ENCODE peak calls at places on chromosomes 3 and 15, in ten cellular contexts. W is A549; I is frontal cortex; A is lower leg skin; K is HAP-1; R is G401; G is stimulated activated CD8-positive, alpha-beta memory T cell treated with anti-CD3 and anti-CD28 coated beads, Interleukin-2, amount 100 ng/mL, for 1 hour; M is NCI-H1105 treated with DMSO at 0.1 percent for 48 hours; C is activated T-helper 1 cell treated with anti-CD3 and anti-CD28 coated beads, Interleukin-2, amount 50 U/mL, for 16 hours; U is Panc1. T is an unnamed sample.
A peak's percentile ranks its signal among the peaks of the same experiment; 100 is the strongest.

GRCh38 chr15:78895411-78895810 is 22.7 kb downstream of the MORF4L1 start:
- DNase-seq in W (no peak), I (no peak), A (no peak), K (no peak), R (no peak), G (no peak), M (no peak), C (no peak), U (no peak), T (no peak)

GRCh38 chr15:32743411-32744145 is 25.8 kb downstream of the GREM1 start:
- DNase-seq in W (no peak), I (no peak), A (no peak), K (no peak), R (no peak), G (no peak), M (no peak), C (no peak), U (no peak), T (no peak)

GRCh38 chr3:196135693-196136639 is 54.1 kb upstream of the TFRC start:
- DNase-seq in W (no peak), I (no peak), A (peak; percentile 38), K (no peak), R (no peak), G (no peak), M (peak; percentile 10), C (no peak), U (no peak), T (no peak)

GRCh38 chr15:66663664-66664063 is 38.4 kb upstream of the SMAD6 start:
- DNase-seq in W (no peak), I (no peak), A (no peak), K (no peak), R (no peak), G (no peak), M (no peak), C (no peak), U (no peak), T (no peak)

GRCh38 chr3:12969487-12969886 is 103.7 kb downstream of the IQSEC1 start:
- DNase-seq in W (no peak), I (no peak), A (no peak), K (no peak), R (no peak), G (no peak), M (no peak), C (no peak), U (no peak), T (no peak)

GRCh38 chr3:71258116-71258515 is 325.4 kb downstream of the FOXP1 start:
- DNase-seq in W (peak; percentile 89), I (no peak), A (no peak), K (peak; percentile 97), R (no peak), G (no peak), M (no peak), C (no peak), U (no peak), T (no peak)

GRCh38 chr3:115943579-115943978 is 320.3 kb downstream of the GAP43 start:
- DNase-seq in W (no peak), I (no peak), A (no peak), K (no peak), R (no peak), G (no peak), M (no peak), C (no peak), U (no peak), T (no peak)

GRCh38 chr3:186088335-186088734 is 20.6 kb downstream of the ETV5 start:
- DNase-seq in W (no peak), I (no peak), A (no peak), K (no peak), R (no peak), G (no peak), M (no peak), C (no peak), U (no peak), T (no peak)

GRCh38 chr15:59420108-59420507 is 17.9 kb upstream of the FAM81A start:
- DNase-seq in W (no peak), I (no peak), A (no peak), K (no peak), R (no peak), G (no peak), M (no peak), C (no peak), U (no peak), T (no peak)

GRCh38 chr3:129359102-129359461 is 69.4 kb downstream of the EFCAB12 start:
- DNase-seq in W (no peak), I (no peak), A (no peak), K (no peak), R (no peak), G (no peak), M (no peak), C (no peak), U (no peak), T (no peak)

GRCh38 chr3:123285479-123285878 is 83.7 kb downstream of the SEC22A start:
- DNase-seq in W (no peak), I (no peak), A (no peak), K (no peak), R (no peak), G (no peak), M (no peak), C (no peak), U (no peak), T (no peak)

GRCh38 chr15:101723161-101723873 is 956 bp downstream of the TARS3 start:
- DNase-seq in W (no peak), I (no peak), A (no peak), K (peak; percentile 20), R (peak; percentile 10), G (no peak), M (peak; percentile 58), C (no peak), U (no peak), T (no peak)

GRCh38 chr15:78880242-78880533 is 7.5 kb downstream of the MORF4L1 start:
- DNase-seq in W (no peak), I (no peak), A (no peak), K (no peak), R (no peak), G (no peak), M (no peak), C (no peak), U (no peak), T (no peak)

GRCh38 chr15:29208352-29208751 is 61.3 kb downstream of the NSMCE3 start:
- DNase-seq in W (peak; percentile 21), I (no peak), A (no peak), K (no peak), R (no peak), G (no peak), M (peak; percentile 37), C (no peak), U (no peak), T (no peak)

GRCh38 chr3:158540066-158540465 is 30.9 kb upstream of the MLF1 start:
- DNase-seq in W (no peak), I (no peak), A (no peak), K (no peak), R (no peak), G (no peak), M (no peak), C (no peak), U (no peak), T (no peak)

GRCh38 chr3:123818324-123818920 is 65.7 kb downstream of the MYLK start:
- DNase-seq in W (no peak), I (no peak), A (no peak), K (no peak), R (no peak), G (no peak), M (no peak), C (no peak), U (no peak), T (no peak)

GRCh38 chr3:160885791-160886286 is 129.8 kb downstream of the PPM1L start:
- DNase-seq in W (no peak), I (no peak), A (peak; percentile 28), K (peak; percentile 17), R (no peak), G (no peak), M (no peak), C (no peak), U (no peak), T (peak; percentile 1)

GRCh38 chr3:53166781-53167291 is 5.8 kb downstream of the PRKCD start:
- DNase-seq in W (no peak), I (peak; percentile 54), A (peak; percentile 53), K (no peak), R (peak; percentile 47), G (no peak), M (no peak), C (no peak), U (no peak), T (no peak)

GRCh38 chr3:105791134-105791533 is 77.7 kb downstream of the CBLB start:
- DNase-seq in W (no peak), I (no peak), A (no peak), K (no peak), R (no peak), G (no peak), M (no peak), C (no peak), U (no peak), T (no peak)

GRCh38 chr15:22974745-22975144 is 5.4 kb downstream of the CYFIP1 start:
- DNase-seq in W (no peak), I (no peak), A (no peak), K (no peak), R (no peak), G (no peak), M (no peak), C (no peak), U (no peak), T (no peak)

GRCh38 chr3:38524141-38524739 is 28.1 kb downstream of the EXOG start:
- DNase-seq in W (no peak), I (no peak), A (no peak), K (no peak), R (no peak), G (no peak), M (no peak), C (no peak), U (no peak), T (no peak)

GRCh38 chr15:90851114-90851513 is 17.3 kb upstream of the FURIN start:
- DNase-seq in W (no peak), I (no peak), A (no peak), K (no peak), R (no peak), G (no peak), M (no peak), C (no peak), U (no peak), T (no peak)

T was measured in esophagus squamous epithelium.